ENCODE peak calls at places on chromosome 6, in seven cellular contexts. One of them, this sample, is unnamed.

GRCh38 chr6:156427345-156427744 is 349.8 kb upstream of the ARID1B start:
- DNase-seq in HepG2: no peak
- DNase-seq in T47D: no peak
- DNase-seq in HCT116: no peak
- DNase-seq in H1: no peak
- DNase-seq in GM12878: no peak
- DNase-seq in K562: no peak
- DNase-seq in this sample: no peak

GRCh38 chr6:25519856-25520255 is 132.2 kb upstream of the SCGN start:
- DNase-seq in T47D: no peak
- DNase-seq in H1: no peak
- DNase-seq in K562: no peak
- DNase-seq in HepG2: no peak
- DNase-seq in GM12878: no peak
- DNase-seq in HCT116: no peak
- DNase-seq in this sample: no peak

GRCh38 chr6:54958446-54958845 is 111.9 kb downstream of the FAM83B start:
- DNase-seq in K562: no peak
- DNase-seq in HepG2: no peak
- DNase-seq in HCT116: no peak
- DNase-seq in T47D: no peak
- DNase-seq in H1: no peak
- DNase-seq in GM12878: no peak
- DNase-seq in this sample: no peak

GRCh38 chr6:20811112-20811746 is 277.0 kb downstream of the CDKAL1 start:
- DNase-seq in HCT116: peak
- DNase-seq in GM12878: no peak
- DNase-seq in T47D: peak
- DNase-seq in K562: peak
- DNase-seq in H1: peak
- DNase-seq in HepG2: no peak
- DNase-seq in this sample: no peak

GRCh38 chr6:149563203-149563927 is 2.8 kb upstream of the GINM1 start:
- DNase-seq in HepG2: no peak
- DNase-seq in HCT116: no peak
- DNase-seq in K562: no peak
- DNase-seq in T47D: no peak
- DNase-seq in H1: no peak
- DNase-seq in GM12878: no peak
- DNase-seq in this sample: no peak

GRCh38 chr6:1335367-1336037 is 23.6 kb downstream of the FOXQ1 start:
- DNase-seq in T47D: peak
- DNase-seq in K562: no peak
- DNase-seq in HCT116: peak
- DNase-seq in H1: no peak
- DNase-seq in HepG2: peak
- DNase-seq in GM12878: no peak
- DNase-seq in this sample: no peak

GRCh38 chr6:80197474-80197873 is 91.0 kb downstream of the BCKDHB start:
- DNase-seq in H1: no peak
- DNase-seq in HCT116: no peak
- DNase-seq in HepG2: no peak
- DNase-seq in T47D: no peak
- DNase-seq in K562: no peak
- DNase-seq in GM12878: no peak
- DNase-seq in this sample: no peak

GRCh38 chr6:140661691-140662090 is 1287.2 kb upstream of the CITED2 start:
- DNase-seq in HepG2: no peak
- DNase-seq in K562: no peak
- DNase-seq in H1: no peak
- DNase-seq in HCT116: no peak
- DNase-seq in T47D: no peak
- DNase-seq in GM12878: no peak
- DNase-seq in this sample: no peak

GRCh38 chr6:75204222-75204958 is 1.5 kb downstream of the COL12A1 start:
- DNase-seq in HepG2: peak
- DNase-seq in H1: no peak
- DNase-seq in HCT116: peak
- DNase-seq in K562: peak
- DNase-seq in GM12878: no peak
- DNase-seq in T47D: peak
- DNase-seq in this sample: peak

GRCh38 chr6:33716379-33716778 is 4.9 kb upstream of the UQCC2 start:
- DNase-seq in HCT116: peak
- DNase-seq in GM12878: no peak
- DNase-seq in H1: no peak
- DNase-seq in HepG2: no peak
- DNase-seq in T47D: peak
- DNase-seq in K562: no peak
- DNase-seq in this sample: no peak

GRCh38 chr6:143149771-143150170 is 89.1 kb downstream of the AIG1 start:
- DNase-seq in K562: no peak
- DNase-seq in HepG2: no peak
- DNase-seq in T47D: no peak
- DNase-seq in HCT116: no peak
- DNase-seq in GM12878: no peak
- DNase-seq in H1: no peak
- DNase-seq in this sample: no peak

GRCh38 chr6:139939189-139939979 is 564.9 kb upstream of the CITED2 start:
- DNase-seq in GM12878: no peak
- DNase-seq in HCT116: no peak
- DNase-seq in HepG2: no peak
- DNase-seq in T47D: no peak
- DNase-seq in H1: no peak
- DNase-seq in K562: no peak
- DNase-seq in this sample: no peak

GRCh38 chr6:5471044-5471443 is 209.7 kb downstream of the FARS2 start:
- DNase-seq in K562: peak
- DNase-seq in HCT116: peak
- DNase-seq in HepG2: peak
- DNase-seq in T47D: peak
- DNase-seq in GM12878: peak
- DNase-seq in H1: peak
- DNase-seq in this sample: peak

GRCh38 chr6:34027939-34028441 is 117.9 kb downstream of the GRM4 start:
- DNase-seq in GM12878: no peak
- DNase-seq in HCT116: no peak
- DNase-seq in K562: no peak
- DNase-seq in H1: no peak
- DNase-seq in T47D: no peak
- DNase-seq in HepG2: no peak
- DNase-seq in this sample: no peak

GRCh38 chr6:24743265-24743943 is 24.4 kb upstream of the C6orf62 start:
- DNase-seq in GM12878: peak
- DNase-seq in K562: peak
- DNase-seq in HCT116: peak
- DNase-seq in H1: no peak
- DNase-seq in T47D: no peak
- DNase-seq in HepG2: no peak
- DNase-seq in this sample: no peak

GRCh38 chr6:157974967-157975366 is 6.7 kb upstream of the SYNJ2 start:
- DNase-seq in H1: no peak
- DNase-seq in K562: no peak
- DNase-seq in HepG2: peak
- DNase-seq in T47D: no peak
- DNase-seq in HCT116: no peak
- DNase-seq in GM12878: no peak
- DNase-seq in this sample: no peak

GRCh38 chr6:12782136-12782535 is 65.6 kb downstream of the PHACTR1 start:
- DNase-seq in HepG2: no peak
- DNase-seq in GM12878: no peak
- DNase-seq in HCT116: no peak
- DNase-seq in K562: no peak
- DNase-seq in H1: no peak
- DNase-seq in T47D: peak
- DNase-seq in this sample: no peak

GRCh38 chr6:46453221-46453620 is 38.0 kb downstream of the RCAN2 start:
- DNase-seq in H1: no peak
- DNase-seq in T47D: no peak
- DNase-seq in GM12878: no peak
- DNase-seq in HCT116: no peak
- DNase-seq in HepG2: no peak
- DNase-seq in K562: no peak
- DNase-seq in this sample: no peak

GRCh38 chr6:46454691-46455090 is 36.6 kb downstream of the RCAN2 start:
- DNase-seq in HCT116: no peak
- DNase-seq in HepG2: no peak
- DNase-seq in T47D: no peak
- DNase-seq in H1: no peak
- DNase-seq in GM12878: no peak
- DNase-seq in K562: no peak
- DNase-seq in this sample: no peak

GRCh38 chr6:46452312-46452917 is 38.8 kb downstream of the RCAN2 start:
- DNase-seq in H1: no peak
- DNase-seq in T47D: peak
- DNase-seq in GM12878: no peak
- DNase-seq in HCT116: no peak
- DNase-seq in K562: no peak
- DNase-seq in HepG2: no peak
- DNase-seq in this sample: no peak

GRCh38 chr6:46453756-46454316 is 37.4 kb downstream of the RCAN2 start:
- DNase-seq in T47D: no peak
- DNase-seq in K562: no peak
- DNase-seq in HepG2: no peak
- DNase-seq in HCT116: no peak
- DNase-seq in GM12878: no peak
- DNase-seq in H1: no peak
- DNase-seq in this sample: no peak

DNA sequence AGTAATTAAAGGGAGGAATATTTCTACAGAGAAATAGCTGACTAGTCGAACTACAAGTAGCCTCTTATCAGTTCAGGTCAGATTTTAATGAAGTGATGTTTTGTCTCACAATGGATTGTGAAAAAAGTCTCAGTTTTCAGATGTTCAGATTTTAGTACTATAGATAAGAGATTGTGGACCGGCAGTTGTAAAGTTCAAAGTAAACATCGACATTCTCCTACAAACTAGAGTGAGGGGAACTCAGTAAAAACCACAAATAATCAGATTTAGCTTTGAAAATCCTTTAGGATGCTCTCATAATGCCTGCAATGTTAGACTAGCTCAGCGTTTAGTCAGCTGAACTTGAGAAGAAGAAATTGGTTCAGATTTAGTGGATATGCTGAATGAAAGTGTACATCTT is 39.9 kb downstream of the RCAN2 start:
- DNase-seq in HepG2: no peak
- DNase-seq in K562: no peak
- DNase-seq in H1: no peak
- DNase-seq in GM12878: no peak
- DNase-seq in T47D: no peak
- DNase-seq in HCT116: no peak
- DNase-seq in this sample: no peak
- TF ChIP-seq JUND in HepG2: no peak
- TF ChIP-seq JUND in K562: no peak
- TF ChIP-seq JUND in H1: no peak
- TF ChIP-seq JUND in GM12878: no peak
- TF ChIP-seq JUND in T47D: no peak
- TF ChIP-seq JUND in HCT116: no peak
- TF ChIP-seq JUND in this sample: no peak

DNA sequence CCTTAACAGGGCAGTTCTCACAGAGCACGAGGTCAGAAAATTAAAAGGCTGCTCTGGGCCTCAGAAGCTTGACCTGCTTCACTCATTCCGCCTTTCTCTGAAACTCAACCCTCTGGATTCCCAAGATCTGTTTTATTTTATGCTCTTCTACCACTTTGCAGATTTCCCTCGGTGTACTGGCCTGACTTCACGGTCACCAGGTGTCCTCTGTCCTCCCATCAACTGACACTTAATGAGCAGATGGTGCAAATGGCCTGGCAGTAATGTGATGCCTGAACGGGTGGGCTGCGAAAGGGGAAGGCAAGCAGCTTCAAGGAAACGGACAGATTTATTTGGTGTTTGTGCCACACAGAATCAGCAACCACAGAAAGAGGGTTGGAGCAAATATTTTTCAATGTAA is 169.7 kb upstream of the TFAP2D start:
- DNase-seq in HepG2: no peak
- DNase-seq in H1: no peak
- DNase-seq in T47D: no peak
- DNase-seq in HCT116: no peak
- DNase-seq in GM12878: no peak
- DNase-seq in K562: no peak
- DNase-seq in this sample: no peak
- TF ChIP-seq JUND in HepG2: no peak
- TF ChIP-seq JUND in H1: no peak
- TF ChIP-seq JUND in T47D: no peak
- TF ChIP-seq JUND in HCT116: no peak
- TF ChIP-seq JUND in GM12878: no peak
- TF ChIP-seq JUND in K562: no peak
- TF ChIP-seq JUND in this sample: no peak

DNA sequence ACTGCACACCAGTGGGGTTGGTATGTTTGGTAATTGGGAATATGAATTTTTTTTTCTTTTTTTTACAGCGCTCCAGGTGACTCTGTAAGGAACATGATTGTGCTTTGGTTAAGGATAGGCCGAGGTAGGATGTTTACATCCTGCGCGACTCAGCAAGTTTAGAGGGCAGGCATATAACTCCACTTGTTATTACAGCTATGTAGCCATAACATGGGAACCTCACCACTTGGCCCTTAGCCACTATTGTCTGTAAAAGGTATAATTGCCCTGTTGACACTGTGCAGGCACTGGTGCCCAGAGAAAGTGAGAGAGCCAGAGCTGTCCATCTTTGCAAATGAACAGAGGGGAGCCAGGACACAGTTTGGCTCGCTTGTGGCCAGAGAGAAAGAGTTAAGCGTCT is 172.9 kb downstream of the MCHR2 start:
- DNase-seq in H1: no peak
- DNase-seq in GM12878: no peak
- DNase-seq in K562: no peak
- DNase-seq in HCT116: no peak
- DNase-seq in HepG2: no peak
- DNase-seq in T47D: peak
- DNase-seq in this sample: no peak
- TF ChIP-seq JUND in H1: no peak
- TF ChIP-seq JUND in GM12878: no peak
- TF ChIP-seq JUND in K562: no peak
- TF ChIP-seq JUND in HCT116: no peak
- TF ChIP-seq JUND in HepG2: no peak
- TF ChIP-seq JUND in T47D: no peak
- TF ChIP-seq JUND in this sample: no peak

GRCh38 chr6:160987265-160987664 is 4.3 kb upstream of the MAP3K4 start:
- DNase-seq in H1: no peak
- DNase-seq in K562: no peak
- DNase-seq in HepG2: no peak
- DNase-seq in T47D: no peak
- DNase-seq in GM12878: no peak
- DNase-seq in HCT116: no peak
- DNase-seq in this sample: no peak

GRCh38 chr6:160992323-160993314 is 1.1 kb downstream of the MAP3K4 start:
- DNase-seq in K562: peak
- DNase-seq in T47D: peak
- DNase-seq in HepG2: peak
- DNase-seq in GM12878: no peak
- DNase-seq in H1: no peak
- DNase-seq in HCT116: peak
- DNase-seq in this sample: peak

GRCh38 chr6:160991411-160992322 is at the start of gene MAP3K4:
- DNase-seq in HCT116: peak
- DNase-seq in T47D: peak
- DNase-seq in H1: no peak
- DNase-seq in GM12878: no peak
- DNase-seq in HepG2: peak
- DNase-seq in K562: peak
- DNase-seq in this sample: peak

GRCh38 chr6:160990847-160991410 is 640 bp upstream of the MAP3K4 start:
- DNase-seq in HCT116: no peak
- DNase-seq in K562: no peak
- DNase-seq in GM12878: no peak
- DNase-seq in HepG2: no peak
- DNase-seq in T47D: no peak
- DNase-seq in H1: no peak
- DNase-seq in this sample: no peak

GRCh38 chr6:160986831-160987230 is 4.7 kb upstream of the MAP3K4 start:
- DNase-seq in HCT116: no peak
- DNase-seq in K562: no peak
- DNase-seq in GM12878: no peak
- DNase-seq in T47D: no peak
- DNase-seq in HepG2: no peak
- DNase-seq in H1: no peak
- DNase-seq in this sample: no peak
- TF ChIP-seq JUND in HCT116: no peak
- TF ChIP-seq JUND in K562: no peak
- TF ChIP-seq JUND in GM12878: no peak
- TF ChIP-seq JUND in T47D: no peak
- TF ChIP-seq JUND in HepG2: no peak
- TF ChIP-seq JUND in H1: no peak
- TF ChIP-seq JUND in this sample: no peak

This sample was measured in SK-N-SH.